ENCODE peak calls at places on chromosomes 13 and 19, in five cellular contexts. Y is RCC 7860, R is AG08396, F is EL, P is DMS53. C is an unnamed sample.

GRCh38 chr13:79811170-79811569 is 330.2 kb downstream of the NDFIP2 start:
- DNase-seq in R (no peak), F (no peak), Y (no peak), P (no peak), C (no peak)

GRCh38 chr19:44142014-44142523 is 715 bp downstream of the ZNF234 start:
- DNase-seq in R (peak), P (peak), Y (no peak), F (peak), C (no peak)

GRCh38 chr13:40318366-40318765 is 348.1 kb downstream of the FOXO1 start:
- DNase-seq in Y (no peak), R (no peak), P (peak), F (no peak), C (no peak)

GRCh38 chr13:99992912-99993311 is 11.3 kb downstream of the ZIC2 start:
- DNase-seq in P (no peak), F (no peak), R (no peak), Y (no peak), C (no peak)

GRCh38 chr19:23263870-23264590 is 13.8 kb upstream of the ZNF724 start:
- DNase-seq in P (no peak), R (no peak), Y (no peak), F (no peak), C (no peak)

GRCh38 chr13:96181886-96182285 is 92.0 kb downstream of the HS6ST3 start:
- DNase-seq in R (no peak), P (no peak), Y (no peak), F (no peak), C (no peak)

GRCh38 chr13:111338841-111339240 is 18.4 kb downstream of the TEX29 start:
- DNase-seq in Y (no peak), P (no peak), F (no peak), R (no peak), C (no peak)

GRCh38 chr19:41595890-41596280 is 19.9 kb downstream of the CEACAM21 start:
- DNase-seq in R (no peak), P (no peak), Y (no peak), F (no peak), C (no peak)

GRCh38 chr13:20714563-20715339 is 11.3 kb downstream of the IL17D start:
- DNase-seq in P (no peak), F (peak), Y (no peak), R (peak), C (no peak)

GRCh38 chr19:16319466-16319865 is 5.2 kb upstream of the KLF2 start:
- DNase-seq in R (no peak), F (no peak), P (no peak), Y (no peak), C (no peak)

GRCh38 chr19:1125601-1126533 is 22.1 kb downstream of the GPX4 start:
- DNase-seq in Y (no peak), F (no peak), P (no peak), R (no peak), C (no peak)

GRCh38 chr19:17294051-17294891 is 9.0 kb downstream of the ABHD8 start:
- DNase-seq in P (peak), Y (no peak), F (peak), R (peak), C (peak)

GRCh38 chr19:1568320-1569019 is at the start of gene MEX3D:
- DNase-seq in Y (peak), R (peak), P (peak), F (peak), C (peak)

GRCh38 chr13:109700176-109700575 is 86.2 kb downstream of the IRS2 start:
- DNase-seq in P (peak), F (peak), R (no peak), Y (no peak), C (no peak)

GRCh38 chr13:50893211-50893852 is 16.3 kb upstream of the RNASEH2B start:
- DNase-seq in R (no peak), P (no peak), Y (no peak), F (peak), C (peak)

GRCh38 chr13:112814905-112815585 is 125.2 kb downstream of the ATP11A start:
- DNase-seq in P (no peak), F (peak), Y (no peak), R (peak), C (no peak)

GRCh38 chr13:107838592-107839161 is 376.7 kb downstream of the LIG4 start:
- DNase-seq in P (peak), Y (no peak), F (no peak), R (no peak), C (no peak)

GRCh38 chr19:3979289-3979673 is 6.0 kb downstream of the EEF2 start:
- DNase-seq in Y (no peak), R (no peak), F (no peak), P (peak), C (no peak)

GRCh38 chr19:39445258-39446071 is at the start of gene SUPT5H:
- DNase-seq in R (peak), F (peak), Y (peak), P (peak), C (peak)

GRCh38 chr19:35248310-35249145 is at the start of gene LSR:
- DNase-seq in R (no peak), F (no peak), P (peak), Y (peak), C (peak)

GRCh38 chr19:48795855-48796142 is 15.0 kb downstream of the BCAT2 start:
- DNase-seq in R (no peak), Y (no peak), P (peak), F (no peak), C (no peak)

GRCh38 chr19:7254590-7254989 is 39.6 kb downstream of the INSR start:
- DNase-seq in P (no peak), Y (no peak), F (no peak), R (no peak), C (no peak)

GRCh38 chr13:113358653-113359052 is 5.3 kb downstream of the GRTP1 start:
- DNase-seq in R (no peak), F (no peak), P (no peak), Y (no peak), C (no peak)

GRCh38 chr13:44305216-44305615 is 68.4 kb upstream of the SERP2 start:
- DNase-seq in P (peak), R (no peak), Y (no peak), F (no peak), C (no peak)

GRCh38 chr13:40484101-40484800 is 182.2 kb downstream of the FOXO1 start:
- DNase-seq in R (no peak), F (no peak), P (no peak), Y (no peak), C (no peak)

GRCh38 chr19:47531640-47532387 is 17.0 kb upstream of the NAPA start:
- DNase-seq in F (no peak), R (no peak), P (no peak), Y (no peak), C (no peak)

GRCh38 chr19:29812080-29812880 is 489 bp downstream of the CCNE1 start:
- DNase-seq in P (peak), F (peak), Y (no peak), R (peak), C (peak)

GRCh38 chr13:110507678-110508381 is 53.7 kb downstream of the RAB20 start:
- DNase-seq in P (peak), F (no peak), R (no peak), Y (no peak), C (no peak)

GRCh38 chr13:64083396-64083795 is 2667.7 kb upstream of the PCDH20 start:
- DNase-seq in P (no peak), F (peak), Y (no peak), R (no peak), C (no peak)

GRCh38 chr19:55016017-55016416 is 22.0 kb downstream of the GP6 start:
- DNase-seq in F (no peak), R (no peak), P (no peak), Y (no peak), C (no peak)

GRCh38 chr13:32893176-32893575 is 123.0 kb upstream of the KL start:
- DNase-seq in R (no peak), Y (no peak), F (no peak), P (no peak), C (no peak)

GRCh38 chr19:15154002-15154612 is 46.7 kb downstream of the NOTCH3 start:
- DNase-seq in F (peak), P (peak), R (no peak), Y (no peak), C (no peak)

GRCh38 chr19:40006273-40006691 is 9.4 kb downstream of the ZNF546 start:
- DNase-seq in Y (peak), P (peak), R (peak), F (peak), C (no peak)

GRCh38 chr19:32224371-32225244 is 120.8 kb upstream of the ZNF507 start:
- DNase-seq in P (peak), F (peak), R (peak), Y (no peak), C (peak)

GRCh38 chr19:16623066-16623465 is 4.9 kb downstream of the MED26 start:
- DNase-seq in P (no peak), R (no peak), F (no peak), Y (no peak), C (no peak)

GRCh38 chr13:73158851-73159250 is 100.0 kb downstream of the KLF5 start:
- DNase-seq in Y (peak), F (peak), R (no peak), P (peak), C (no peak)

GRCh38 chr13:80196756-80197155 is 144.2 kb downstream of the SPRY2 start:
- DNase-seq in Y (no peak), R (no peak), P (no peak), F (peak), C (no peak)

GRCh38 chr13:19587635-19588300 is 26.4 kb upstream of the TPTE2 start:
- DNase-seq in Y (peak), F (peak), P (peak), R (peak), C (peak)